ENCODE peak calls at places on chromosomes 16 and 17, in five cellular contexts. One of them, this sample, is unnamed.

GRCh38 chr16:63539276-63539675 is 1503.0 kb upstream of the CDH8 start:
- DNase-seq in upper lobe of right lung: no peak
- DNase-seq in tibial nerve: no peak
- DNase-seq in colonic mucosa: no peak
- DNase-seq in lung: no peak
- DNase-seq in this sample: no peak

GRCh38 chr16:86874141-86874540 is 295.8 kb downstream of the FOXL1 start:
- DNase-seq in upper lobe of right lung: no peak
- DNase-seq in tibial nerve: no peak
- DNase-seq in colonic mucosa: no peak
- DNase-seq in lung: no peak
- DNase-seq in this sample: no peak

GRCh38 chr17:7132511-7133094 is 18.0 kb upstream of the ASGR2 start:
- DNase-seq in upper lobe of right lung: peak
- DNase-seq in tibial nerve: no peak
- DNase-seq in colonic mucosa: no peak
- DNase-seq in lung: no peak
- DNase-seq in this sample: no peak

GRCh38 chr16:89099905-89100304 is 6.3 kb downstream of the ACSF3 start:
- DNase-seq in upper lobe of right lung: no peak
- DNase-seq in tibial nerve: no peak
- DNase-seq in colonic mucosa: peak
- DNase-seq in lung: no peak
- DNase-seq in this sample: no peak

GRCh38 chr16:15782573-15783365 is 74.1 kb downstream of the MYH11 start:
- DNase-seq in upper lobe of right lung: no peak
- DNase-seq in tibial nerve: no peak
- DNase-seq in colonic mucosa: no peak
- DNase-seq in lung: no peak
- DNase-seq in this sample: no peak

GRCh38 chr17:16013943-16014407 is 14.4 kb downstream of the TTC19 start:
- DNase-seq in upper lobe of right lung: no peak
- DNase-seq in tibial nerve: no peak
- DNase-seq in colonic mucosa: no peak
- DNase-seq in lung: no peak
- DNase-seq in this sample: no peak

GRCh38 chr17:58338907-58339774 is 10.5 kb upstream of the TSPOAP1 start:
- DNase-seq in upper lobe of right lung: peak
- DNase-seq in tibial nerve: no peak
- DNase-seq in colonic mucosa: peak
- DNase-seq in lung: peak
- DNase-seq in this sample: no peak

GRCh38 chr16:27326738-27327585 is 13.2 kb downstream of the IL4R start:
- DNase-seq in upper lobe of right lung: peak
- DNase-seq in tibial nerve: peak
- DNase-seq in colonic mucosa: peak
- DNase-seq in lung: peak
- DNase-seq in this sample: peak

GRCh38 chr17:15456972-15457722 is 10.3 kb downstream of the CDRT4 start:
- DNase-seq in upper lobe of right lung: no peak
- DNase-seq in tibial nerve: peak
- DNase-seq in colonic mucosa: no peak
- DNase-seq in lung: peak
- DNase-seq in this sample: no peak

GRCh38 chr16:4660454-4661007 is 32.8 kb upstream of the NUDT16L1 start:
- DNase-seq in upper lobe of right lung: peak
- DNase-seq in tibial nerve: no peak
- DNase-seq in colonic mucosa: no peak
- DNase-seq in lung: peak
- DNase-seq in this sample: peak

GRCh38 chr17:67390646-67391480 is 13.8 kb downstream of the PITPNC1 start:
- DNase-seq in upper lobe of right lung: no peak
- DNase-seq in tibial nerve: no peak
- DNase-seq in colonic mucosa: no peak
- DNase-seq in lung: peak
- DNase-seq in this sample: no peak

GRCh38 chr17:82217530-82218204 is 5.0 kb upstream of the CCDC57 start:
- DNase-seq in upper lobe of right lung: peak
- DNase-seq in tibial nerve: no peak
- DNase-seq in colonic mucosa: no peak
- DNase-seq in lung: no peak
- DNase-seq in this sample: peak

GRCh38 chr16:3171181-3171854 is 16.7 kb upstream of the OR1F1 start:
- DNase-seq in upper lobe of right lung: no peak
- DNase-seq in tibial nerve: no peak
- DNase-seq in colonic mucosa: no peak
- DNase-seq in lung: no peak
- DNase-seq in this sample: no peak

GRCh38 chr17:15398291-15398690 is 56.9 kb upstream of the TEKT3 start:
- DNase-seq in upper lobe of right lung: no peak
- DNase-seq in tibial nerve: no peak
- DNase-seq in colonic mucosa: no peak
- DNase-seq in lung: no peak
- DNase-seq in this sample: no peak

GRCh38 chr16:4323071-4323844 is 7.4 kb downstream of the GLIS2 start:
- DNase-seq in upper lobe of right lung: peak
- DNase-seq in tibial nerve: no peak
- DNase-seq in colonic mucosa: no peak
- DNase-seq in lung: no peak
- DNase-seq in this sample: no peak

GRCh38 chr16:88941051-88941932 is 35.7 kb downstream of the CBFA2T3 start:
- DNase-seq in upper lobe of right lung: no peak
- DNase-seq in tibial nerve: no peak
- DNase-seq in colonic mucosa: no peak
- DNase-seq in lung: no peak
- DNase-seq in this sample: no peak

GRCh38 chr16:49858200-49859129 is 2.6 kb upstream of the ZNF423 start:
- DNase-seq in upper lobe of right lung: peak
- DNase-seq in tibial nerve: peak
- DNase-seq in colonic mucosa: peak
- DNase-seq in lung: peak
- DNase-seq in this sample: peak

GRCh38 chr16:70759666-70760065 is 41.3 kb downstream of the VAC14 start:
- DNase-seq in upper lobe of right lung: no peak
- DNase-seq in tibial nerve: no peak
- DNase-seq in colonic mucosa: no peak
- DNase-seq in lung: no peak
- DNase-seq in this sample: no peak
- H3K27ac ChIP-seq in upper lobe of right lung: no peak
- H3K27ac ChIP-seq in tibial nerve: no peak
- H3K27ac ChIP-seq in colonic mucosa: peak
- H3K27ac ChIP-seq in lung: no peak
- H3K27ac ChIP-seq in this sample: no peak

DNA sequence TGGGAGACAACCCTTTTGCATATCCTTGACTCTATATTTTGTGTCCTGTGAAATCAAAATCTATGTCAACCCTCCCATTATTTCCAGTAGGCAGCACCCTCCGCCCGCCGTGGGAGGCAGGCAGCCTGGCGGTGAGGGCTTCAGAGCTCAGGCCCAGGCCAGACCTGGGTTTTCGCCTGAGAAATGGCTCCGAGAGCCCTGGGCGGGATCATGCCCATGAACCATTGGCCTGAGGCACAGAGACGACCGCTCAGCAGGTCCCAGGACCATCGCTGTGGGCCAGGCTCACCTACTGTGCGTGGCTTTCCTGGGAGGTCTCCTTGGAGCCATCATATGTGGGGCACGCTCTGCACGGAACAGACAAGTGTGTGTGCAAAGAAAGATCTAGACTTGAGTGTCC is 6.3 kb upstream of the SLC38A8 start:
- DNase-seq in upper lobe of right lung: peak
- DNase-seq in tibial nerve: no peak
- DNase-seq in colonic mucosa: no peak
- DNase-seq in lung: no peak
- DNase-seq in this sample: no peak
- H3K4me3 ChIP-seq in upper lobe of right lung: no peak
- H3K4me3 ChIP-seq in tibial nerve: no peak
- H3K4me3 ChIP-seq in colonic mucosa: no peak
- H3K4me3 ChIP-seq in lung: no peak
- H3K4me3 ChIP-seq in this sample: no peak

DNA sequence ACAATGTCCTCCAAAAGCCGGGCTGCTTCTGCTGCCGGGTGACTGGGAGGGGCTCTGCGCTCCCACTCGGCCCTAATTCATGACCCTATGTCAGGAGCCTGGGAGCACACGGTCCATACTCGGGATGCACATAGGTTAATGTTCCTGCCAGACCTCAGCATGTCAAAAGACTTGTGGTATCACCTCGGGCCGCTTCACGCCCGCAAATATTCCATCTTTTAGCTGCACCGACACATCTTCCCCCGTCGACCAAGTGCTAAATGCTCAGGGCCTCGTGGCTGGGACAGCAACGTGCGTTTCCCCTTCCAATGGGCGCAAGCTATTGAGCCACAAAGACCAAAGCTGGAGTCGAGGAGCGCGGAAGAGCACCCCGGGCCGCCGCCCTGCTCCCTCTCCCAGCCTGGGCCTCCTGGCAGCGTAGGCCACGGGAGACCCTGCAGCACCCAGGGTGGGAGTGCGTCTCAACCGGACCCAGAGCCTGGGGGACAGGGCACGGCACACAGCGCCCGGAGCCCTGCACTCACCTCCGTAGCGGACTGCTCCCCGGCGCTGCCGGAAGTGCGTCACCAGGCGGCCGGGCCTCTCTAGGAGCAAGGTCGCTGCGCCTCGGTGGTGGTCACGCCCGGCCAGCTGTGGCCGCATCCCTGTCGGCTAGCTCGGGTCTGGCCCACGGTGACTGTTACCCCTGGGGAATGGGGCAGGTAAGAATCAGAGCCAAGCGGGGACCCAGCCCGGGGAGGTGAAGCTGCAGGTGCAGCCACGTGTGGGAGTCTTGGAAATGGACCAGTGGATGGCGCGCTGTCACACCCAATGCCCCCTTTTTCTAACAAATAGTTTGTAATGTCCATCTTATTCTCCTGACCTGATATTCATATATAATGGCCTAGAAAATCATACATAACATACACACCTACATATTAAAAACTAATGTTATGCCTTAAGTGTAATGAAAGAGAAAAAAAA is at the start of gene ZNF23:
- DNase-seq in upper lobe of right lung: peak
- DNase-seq in tibial nerve: peak
- DNase-seq in colonic mucosa: peak
- DNase-seq in lung: peak
- DNase-seq in this sample: peak
- TF ChIP-seq CTCF in upper lobe of right lung: no peak
- TF ChIP-seq CTCF in tibial nerve: no peak
- TF ChIP-seq CTCF in colonic mucosa: no peak
- TF ChIP-seq CTCF in lung: no peak
- TF ChIP-seq CTCF in this sample: no peak

DNA sequence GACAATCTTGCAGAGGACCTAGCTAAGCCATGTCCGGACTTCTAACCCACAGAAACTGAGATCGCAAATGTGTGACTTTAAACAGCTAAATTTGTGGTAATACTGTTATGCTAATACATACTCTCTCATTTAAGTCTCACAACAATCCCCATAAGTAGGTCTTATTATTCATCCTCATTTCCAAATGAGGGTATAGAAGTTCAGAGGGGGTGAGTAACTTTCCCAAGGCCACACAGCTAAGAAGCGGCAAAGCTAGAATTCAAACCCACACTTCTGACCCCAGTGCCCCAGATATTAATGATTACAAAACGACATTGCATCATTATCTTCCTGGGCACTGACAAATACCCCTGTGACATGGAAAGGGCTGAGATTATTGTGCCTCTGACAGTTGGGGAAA is 81.4 kb downstream of the CNGB1 start:
- DNase-seq in upper lobe of right lung: no peak
- DNase-seq in tibial nerve: no peak
- DNase-seq in colonic mucosa: no peak
- DNase-seq in lung: no peak
- DNase-seq in this sample: no peak
- H3K27ac ChIP-seq in upper lobe of right lung: peak
- H3K27ac ChIP-seq in tibial nerve: no peak
- H3K27ac ChIP-seq in colonic mucosa: no peak
- H3K27ac ChIP-seq in lung: no peak
- H3K27ac ChIP-seq in this sample: peak

GRCh38 chr17:75272848-75273184 is 1.8 kb upstream of the MIF4GD start:
- DNase-seq in upper lobe of right lung: no peak
- DNase-seq in tibial nerve: no peak
- DNase-seq in colonic mucosa: no peak
- DNase-seq in lung: no peak
- DNase-seq in this sample: no peak

GRCh38 chr17:75271233-75271954 is 363 bp upstream of the MIF4GD start:
- DNase-seq in upper lobe of right lung: peak
- DNase-seq in tibial nerve: peak
- DNase-seq in colonic mucosa: peak
- DNase-seq in lung: peak
- DNase-seq in this sample: peak

GRCh38 chr17:75270218-75270965 is 639 bp downstream of the MIF4GD start:
- DNase-seq in upper lobe of right lung: peak
- DNase-seq in tibial nerve: no peak
- DNase-seq in colonic mucosa: peak
- DNase-seq in lung: peak
- DNase-seq in this sample: peak

GRCh38 chr17:75271955-75272847 is 1.2 kb upstream of the MIF4GD start:
- DNase-seq in upper lobe of right lung: no peak
- DNase-seq in tibial nerve: no peak
- DNase-seq in colonic mucosa: no peak
- DNase-seq in lung: no peak
- DNase-seq in this sample: no peak

GRCh38 chr17:75270966-75271232 is at the start of gene MIF4GD:
- DNase-seq in upper lobe of right lung: no peak
- DNase-seq in tibial nerve: no peak
- DNase-seq in colonic mucosa: no peak
- DNase-seq in lung: no peak
- DNase-seq in this sample: no peak
- H3K4me3 ChIP-seq in upper lobe of right lung: peak
- H3K4me3 ChIP-seq in tibial nerve: peak
- H3K4me3 ChIP-seq in colonic mucosa: peak
- H3K4me3 ChIP-seq in lung: peak
- H3K4me3 ChIP-seq in this sample: peak

GRCh38 chr16:57166951-57167350 is 18.9 kb downstream of the PSME3IP1 start:
- DNase-seq in upper lobe of right lung: no peak
- DNase-seq in tibial nerve: no peak
- DNase-seq in colonic mucosa: no peak
- DNase-seq in lung: peak
- DNase-seq in this sample: no peak
- TF ChIP-seq CTCF in upper lobe of right lung: no peak
- TF ChIP-seq CTCF in tibial nerve: no peak
- TF ChIP-seq CTCF in colonic mucosa: no peak
- TF ChIP-seq CTCF in lung: no peak
- TF ChIP-seq CTCF in this sample: no peak

GRCh38 chr17:383771-384621 is 31.4 kb upstream of the RPH3AL start:
- DNase-seq in upper lobe of right lung: no peak
- DNase-seq in tibial nerve: no peak
- DNase-seq in colonic mucosa: no peak
- DNase-seq in lung: no peak
- DNase-seq in this sample: no peak

GRCh38 chr17:385195-385835 is 32.7 kb upstream of the RPH3AL start:
- DNase-seq in upper lobe of right lung: peak
- DNase-seq in tibial nerve: peak
- DNase-seq in colonic mucosa: peak
- DNase-seq in lung: peak
- DNase-seq in this sample: no peak

GRCh38 chr17:386145-386876 is 33.7 kb upstream of the RPH3AL start:
- DNase-seq in upper lobe of right lung: peak
- DNase-seq in tibial nerve: peak
- DNase-seq in colonic mucosa: peak
- DNase-seq in lung: peak
- DNase-seq in this sample: no peak

GRCh38 chr17:385836-386144 is 33.2 kb upstream of the RPH3AL start:
- DNase-seq in upper lobe of right lung: no peak
- DNase-seq in tibial nerve: no peak
- DNase-seq in colonic mucosa: no peak
- DNase-seq in lung: no peak
- DNase-seq in this sample: no peak

GRCh38 chr17:384622-385194 is 32.1 kb upstream of the RPH3AL start:
- DNase-seq in upper lobe of right lung: no peak
- DNase-seq in tibial nerve: no peak
- DNase-seq in colonic mucosa: no peak
- DNase-seq in lung: no peak
- DNase-seq in this sample: no peak
- H3K27ac ChIP-seq in upper lobe of right lung: peak
- H3K27ac ChIP-seq in tibial nerve: peak
- H3K27ac ChIP-seq in colonic mucosa: no peak
- H3K27ac ChIP-seq in lung: peak
- H3K27ac ChIP-seq in this sample: peak

This sample was measured in coronary artery.